ENCODE peak calls at places on chromosomes 3 and 15, in nine cellular contexts. H is SHP77, G is T-helper 2 cell, D is left kidney, K is endothelial cell, Y is iris pigment epithelial cell, C is EH, I is glutamatergic neuron, Q is GM10248. S is an unnamed sample.

GRCh38 chr15:84852212-84852611 is 32.2 kb upstream of the SLC28A1 start:
- DNase-seq in H (no peak), I (no peak), Q (no peak), G (no peak), Y (no peak), D (no peak), K (no peak), C (no peak), S (no peak)

GRCh38 chr3:32699429-32699828 is 14.4 kb downstream of the CNOT10 start:
- DNase-seq in Y (no peak), D (peak), I (no peak), G (no peak), H (no peak), Q (no peak), C (no peak), K (no peak), S (no peak)

GRCh38 chr3:134331811-134332199 is 42.4 kb downstream of the AMOTL2 start:
- DNase-seq in K (no peak), Q (no peak), C (peak), I (no peak), D (no peak), Y (no peak), H (no peak), G (no peak), S (no peak)

GRCh38 chr15:64209680-64210334 is 47.0 kb upstream of the PPIB start:
- DNase-seq in Q (peak), I (no peak), K (no peak), G (peak), D (peak), Y (peak), C (peak), H (peak), S (no peak)

GRCh38 chr3:65026151-65026550 is 338.4 kb upstream of the ADAMTS9 start:
- DNase-seq in H (no peak), D (no peak), I (no peak), G (no peak), K (no peak), Q (no peak), C (no peak), Y (no peak), S (no peak)

GRCh38 chr3:183277260-183277659 is 24.2 kb downstream of the B3GNT5 start:
- DNase-seq in K (no peak), I (no peak), Y (no peak), D (no peak), G (no peak), H (no peak), Q (no peak), C (no peak), S (no peak)

GRCh38 chr3:77530870-77531269 is 491.0 kb downstream of the ROBO2 start:
- DNase-seq in Q (no peak), H (no peak), Y (no peak), G (no peak), I (no peak), C (peak), K (no peak), D (no peak), S (no peak)

GRCh38 chr3:71582612-71583568 is 638 bp downstream of the FOXP1 start:
- DNase-seq in K (peak), I (peak), D (peak), Q (peak), G (peak), C (peak), H (peak), Y (peak), S (peak)

GRCh38 chr15:98850991-98851776 is 156.4 kb downstream of the PGPEP1L start:
- DNase-seq in D (peak), I (peak), G (peak), C (peak), K (peak), H (peak), Y (peak), Q (peak), S (peak)

GRCh38 chr3:194632983-194633348 is 253 bp downstream of the TMEM44 start:
- DNase-seq in Q (no peak), G (no peak), C (no peak), Y (peak), D (peak), K (no peak), I (no peak), H (no peak), S (peak)

GRCh38 chr3:170027691-170028102 is 10.1 kb upstream of the GPR160 start:
- DNase-seq in Q (no peak), G (peak), H (no peak), Y (no peak), C (no peak), I (no peak), D (no peak), K (no peak), S (no peak)

GRCh38 chr3:172449468-172450149 is 1.4 kb upstream of the GHSR start:
- DNase-seq in Y (peak), D (peak), I (peak), H (no peak), C (peak), G (peak), Q (peak), K (peak), S (no peak)

GRCh38 chr15:71060983-71061382 is 54.3 kb upstream of the THSD4 start:
- DNase-seq in H (no peak), K (no peak), Y (peak), G (no peak), I (no peak), C (peak), Q (no peak), D (no peak), S (no peak)

GRCh38 chr3:94961423-94962100 is 898.7 kb downstream of the NSUN3 start:
- DNase-seq in Y (no peak), D (no peak), K (no peak), G (no peak), Q (no peak), I (no peak), H (no peak), C (no peak), S (no peak)

GRCh38 chr3:38038447-38038911 is 529 bp upstream of the DLEC1 start:
- DNase-seq in Y (no peak), I (no peak), C (no peak), D (no peak), G (peak), K (no peak), Q (no peak), H (no peak), S (no peak)

GRCh38 chr15:90451215-90451850 is 63.3 kb downstream of the IQGAP1 start:
- DNase-seq in D (peak), Y (peak), C (peak), Q (no peak), G (no peak), K (no peak), H (no peak), I (no peak), S (no peak)

GRCh38 chr3:115551091-115551490 is 72.2 kb upstream of the GAP43 start:
- DNase-seq in I (no peak), Y (no peak), K (no peak), C (no peak), D (peak), G (no peak), H (no peak), Q (no peak), S (no peak)

GRCh38 chr3:117786339-117786738 is 1076.8 kb downstream of the TUSC7 start:
- DNase-seq in Y (peak), C (peak), G (no peak), I (no peak), K (no peak), D (no peak), Q (no peak), H (no peak), S (no peak)

GRCh38 chr15:71792521-71792920 is 17.8 kb upstream of the NR2E3 start:
- DNase-seq in D (peak), Y (peak), I (no peak), C (peak), K (no peak), G (no peak), Q (no peak), H (no peak), S (no peak)

GRCh38 chr15:39079296-39079834 is 501.5 kb upstream of the THBS1 start:
- DNase-seq in I (no peak), G (no peak), H (no peak), C (peak), K (no peak), Q (no peak), D (no peak), Y (peak), S (no peak)

GRCh38 chr3:67700596-67700995 is 46.2 kb upstream of the SUCLG2 start:
- DNase-seq in H (no peak), K (no peak), C (no peak), G (no peak), Y (no peak), I (no peak), Q (no peak), D (no peak), S (no peak)

GRCh38 chr3:183213941-183214612 is 39.0 kb upstream of the B3GNT5 start:
- DNase-seq in H (no peak), Y (no peak), D (peak), Q (no peak), I (no peak), C (no peak), G (no peak), K (no peak), S (peak)

GRCh38 chr15:41819455-41820050 is 8.3 kb upstream of the JMJD7 start:
- DNase-seq in H (no peak), Q (no peak), D (no peak), I (no peak), C (no peak), K (no peak), Y (no peak), G (no peak), S (no peak)

GRCh38 chr3:128487813-128488635 is 5.0 kb downstream of the GATA2 start:
- DNase-seq in G (peak), H (peak), C (peak), Y (peak), I (peak), K (peak), Q (peak), D (peak), S (no peak)

GRCh38 chr15:100901702-100902435 is 17.3 kb upstream of the LRRK1 start:
- DNase-seq in Y (peak), G (no peak), I (no peak), K (no peak), D (peak), C (peak), Q (no peak), H (no peak), S (no peak)

S was measured in stimulated activated naive B cell treated with anti-CD40 and anti-IgM and Interleukin-4, amounts not matched to agents 10 μg/mL and 1 μg/mL and 100 μg/mL, for 72 hours.